ENCODE peak calls at places on chromosomes 4 and X, in six cellular contexts. K is HCT116, V is AG04449, Q is astrocyte of the cerebellum, W is IMR-90, Y is stomach. R is an unnamed sample.

GRCh38 chr4:94695389-94695788 is 62.4 kb upstream of the BMPR1B start:
- DNase-seq in Q (no peak), Y (no peak), K (no peak), V (no peak), W (peak), R (no peak)

GRCh38 chr4:105622269-105622668 is 69.8 kb downstream of the ARHGEF38 start:
- DNase-seq in W (no peak), Y (no peak), V (no peak), Q (no peak), K (no peak), R (no peak)

GRCh38 chr4:168357941-168358340 is 39.4 kb upstream of the DDX60 start:
- DNase-seq in W (no peak), V (no peak), Q (peak), Y (no peak), K (no peak), R (no peak)

GRCh38 chr4:125313989-125314602 is 659 bp upstream of the FAT4 start:
- DNase-seq in Q (no peak), K (no peak), V (no peak), Y (no peak), W (peak), R (peak)

GRCh38 chrX:36897690-36898089 is 110.5 kb upstream of the FAM47C start:
- DNase-seq in V (no peak), W (no peak), Y (no peak), K (no peak), Q (no peak), R (no peak)

GRCh38 chr4:13523105-13523477 is 21.2 kb downstream of the NKX3-2 start:
- DNase-seq in Q (no peak), W (no peak), K (no peak), V (no peak), Y (no peak), R (no peak)

GRCh38 chr4:135508006-135508714 is 1306.6 kb upstream of the PABPC4L start:
- DNase-seq in Q (peak), K (peak), W (peak), Y (no peak), V (peak), R (no peak)

GRCh38 chr4:176584031-176584430 is 208.7 kb downstream of the VEGFC start:
- DNase-seq in V (peak), Q (no peak), K (no peak), W (peak), Y (no peak), R (no peak)

GRCh38 chr4:123478859-123479345 is 82.3 kb downstream of the SPRY1 start:
- DNase-seq in Q (no peak), K (peak), Y (peak), V (peak), W (peak), R (no peak)

GRCh38 chr4:8191136-8191747 is 7.8 kb upstream of the SH3TC1 start:
- DNase-seq in Y (peak), W (peak), Q (no peak), K (peak), V (no peak), R (no peak)

GRCh38 chrX:46637937-46638336 is 64.4 kb downstream of the CHST7 start:
- DNase-seq in K (no peak), Q (no peak), V (no peak), Y (no peak), W (peak), R (no peak)

GRCh38 chrX:114221445-114221844 is 362.4 kb upstream of the HTR2C start:
- DNase-seq in Y (no peak), K (no peak), W (no peak), V (no peak), Q (no peak), R (no peak)

GRCh38 chr4:77881460-77882295 is 19.0 kb downstream of the MRPL1 start:
- DNase-seq in W (peak), K (no peak), V (no peak), Y (no peak), Q (no peak), R (no peak)

GRCh38 chr4:138204507-138204906 is 37.6 kb downstream of the SLC7A11 start:
- DNase-seq in W (no peak), Q (no peak), K (no peak), V (no peak), Y (no peak), R (no peak)

GRCh38 chr4:122826000-122826595 is 533 bp upstream of the FGF2 start:
- DNase-seq in Q (no peak), K (no peak), Y (no peak), W (peak), V (no peak), R (no peak)

GRCh38 chr4:155679343-155679742 is 12.7 kb downstream of the GUCY1A1 start:
- DNase-seq in Y (no peak), V (no peak), Q (no peak), W (peak), K (no peak), R (no peak)

GRCh38 chr4:159098482-159099127 is 4.3 kb upstream of the RAPGEF2 start:
- DNase-seq in V (no peak), Q (no peak), K (no peak), Y (no peak), W (no peak), R (no peak)

GRCh38 chrX:78517124-78517523 is 142.0 kb downstream of the RTL3 start:
- DNase-seq in W (no peak), Y (no peak), V (no peak), K (no peak), Q (no peak), R (no peak)

GRCh38 chrX:148070504-148070877 is 89.4 kb downstream of the FMR1NB start:
- DNase-seq in W (no peak), K (no peak), V (no peak), Y (no peak), Q (no peak), R (no peak)

GRCh38 chrX:103453655-103454054 is 65.6 kb downstream of the RAB40A start:
- DNase-seq in W (peak), V (peak), K (no peak), Y (no peak), Q (peak), R (no peak)

GRCh38 chr4:7424553-7425111 is 10.1 kb downstream of the PSAPL1 start:
- DNase-seq in K (no peak), W (no peak), Y (peak), V (no peak), Q (no peak), R (peak)

GRCh38 chr4:84803720-84804119 is 162.8 kb downstream of the WDFY3 start:
- DNase-seq in W (peak), Y (no peak), Q (no peak), K (no peak), V (no peak), R (no peak)

GRCh38 chr4:137474711-137475301 is 57.5 kb downstream of the PCDH18 start:
- DNase-seq in K (no peak), W (peak), V (no peak), Q (peak), Y (no peak), R (no peak)

GRCh38 chrX:54540289-54540688 is 10.3 kb downstream of the GNL3L start:
- DNase-seq in Q (no peak), W (peak), Y (no peak), V (peak), K (no peak), R (no peak)

GRCh38 chrX:95733426-95733825 is 951.2 kb upstream of the DIAPH2 start:
- DNase-seq in Q (no peak), K (no peak), W (no peak), Y (no peak), V (no peak), R (no peak)

GRCh38 chrX:153769158-153769864 is 5.3 kb downstream of the PLXNB3 start:
- DNase-seq in Y (no peak), V (no peak), W (no peak), Q (no peak), K (no peak), R (peak)

GRCh38 chrX:32126997-32127396 is 1055.2 kb upstream of the FTHL17 start:
- DNase-seq in K (no peak), Q (no peak), V (no peak), Y (no peak), W (no peak), R (no peak)

GRCh38 chr4:8038702-8039251 is 99.1 kb upstream of the AFAP1 start:
- DNase-seq in K (no peak), W (no peak), V (no peak), Q (no peak), Y (no peak), R (no peak)

GRCh38 chr4:73603307-73603710 is 16.9 kb downstream of the RASSF6 start:
- DNase-seq in W (peak), K (no peak), Y (peak), Q (no peak), V (no peak), R (no peak)

GRCh38 chr4:41143721-41144379 is 70.5 kb downstream of the APBB2 start:
- DNase-seq in W (no peak), Y (no peak), V (no peak), Q (no peak), K (no peak), R (no peak)

GRCh38 chr4:19961092-19961491 is 290.6 kb upstream of the SLIT2 start:
- DNase-seq in Q (no peak), Y (no peak), W (peak), V (peak), K (no peak), R (no peak)

GRCh38 chrX:40154229-40154852 is 56.6 kb upstream of the BCOR start:
- DNase-seq in Y (no peak), W (no peak), K (no peak), V (no peak), Q (no peak), R (peak)

GRCh38 chrX:20141281-20142220 is at the start of gene EIF1AX:
- DNase-seq in Q (peak), Y (peak), K (peak), W (peak), V (peak), R (peak)
- TF ChIP-seq CTCF in Q (no peak), Y (no peak), K (no peak), W (no peak), V (no peak), R (no peak)

DNA sequence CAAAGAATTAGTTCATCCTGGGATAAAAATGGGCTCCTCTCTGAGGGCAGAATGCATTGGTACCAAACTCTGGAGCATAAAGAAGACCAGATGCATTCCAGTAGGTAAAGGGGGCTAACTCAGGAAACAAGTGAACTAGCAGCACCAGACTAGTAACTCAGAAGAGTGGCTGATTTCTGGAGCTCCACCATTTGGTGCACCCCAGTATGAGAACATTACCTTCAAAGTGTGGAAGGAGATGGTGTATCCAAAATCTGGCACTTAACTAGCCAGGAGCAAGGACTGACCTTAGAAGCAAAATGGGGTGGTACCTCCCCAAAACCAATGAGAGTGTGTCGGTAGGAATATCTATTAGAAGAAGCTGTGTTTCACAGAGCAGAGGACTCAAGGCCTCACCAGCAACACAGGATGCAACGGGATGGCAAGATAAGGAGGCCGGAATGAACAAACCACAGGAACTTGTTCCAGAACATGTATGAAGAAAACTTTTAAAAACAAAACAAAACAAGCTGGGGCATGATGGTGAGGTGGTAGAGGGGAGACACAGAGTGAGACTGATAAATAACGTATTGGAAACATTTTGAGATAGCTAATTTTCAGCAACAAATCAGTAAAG is 142.3 kb downstream of the INPP4B start:
- DNase-seq in K (no peak), Y (no peak), V (no peak), W (no peak), Q (no peak), R (no peak)
- TF ChIP-seq CTCF in K (no peak), Y (no peak), V (no peak), W (no peak), Q (no peak), R (no peak)

DNA sequence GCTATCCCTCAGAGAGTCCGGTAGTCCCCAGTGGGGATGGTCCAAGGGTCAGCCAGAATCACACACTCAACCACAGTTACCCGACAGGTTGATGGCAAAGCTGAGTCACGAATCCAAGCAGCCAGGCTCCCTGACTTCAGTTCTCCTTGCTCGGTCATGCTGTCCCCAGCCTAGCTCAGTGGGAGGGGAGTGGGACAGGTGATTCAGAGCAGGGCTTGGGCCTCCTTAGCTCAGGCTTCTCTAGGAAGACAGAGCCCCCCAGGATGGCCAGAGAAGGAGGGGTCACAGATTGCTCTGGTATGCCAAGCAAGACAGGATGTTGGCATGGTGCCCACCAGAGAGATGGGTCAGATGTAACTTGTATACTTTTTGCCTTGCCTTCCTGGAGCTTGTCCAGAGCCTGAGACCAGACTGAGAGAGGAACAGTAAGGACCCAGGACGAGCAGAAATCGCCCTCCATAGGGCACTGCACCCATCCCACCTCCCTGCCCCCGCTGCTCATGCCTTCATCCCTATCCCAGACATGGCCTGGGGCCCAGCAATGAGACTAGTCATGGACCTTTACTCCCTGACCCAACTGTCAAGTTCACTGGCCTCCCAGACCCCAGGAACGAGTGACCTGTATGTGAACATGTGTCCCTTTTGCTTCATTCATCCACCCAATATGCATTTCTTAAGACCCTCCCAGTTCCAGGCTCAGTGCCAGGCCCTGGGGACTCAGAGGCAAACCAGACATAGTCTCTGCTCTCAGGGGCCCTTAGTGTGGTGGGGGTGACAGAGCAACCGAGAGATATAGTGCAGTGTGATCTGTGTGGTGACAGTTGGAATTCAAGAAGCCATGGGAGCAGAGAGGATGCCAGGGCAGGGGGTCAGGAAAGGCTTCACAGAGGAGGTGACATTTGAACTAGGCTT is 66.8 kb downstream of the EFNB1 start:
- DNase-seq in K (no peak), V (no peak), W (peak), Y (peak), Q (no peak), R (no peak)
- TF ChIP-seq CTCF in K (no peak), V (no peak), W (no peak), Y (no peak), Q (no peak), R (no peak)

GRCh38 chr4:157045507-157046127 is 30.3 kb upstream of the GLRB start:
- DNase-seq in Q (peak), Y (no peak), W (peak), K (peak), V (peak), R (peak)
- TF ChIP-seq CTCF in Q (peak), Y (peak), W (peak), K (peak), V (peak), R (peak)

GRCh38 chr4:86910369-86910768 is 18.1 kb upstream of the C4orf36 start:
- DNase-seq in V (no peak), K (no peak), W (no peak), Y (no peak), Q (no peak), R (no peak)
- TF ChIP-seq CTCF in V (no peak), K (no peak), W (no peak), Y (no peak), Q (no peak), R (no peak)

GRCh38 chr4:15478724-15479088 is 9.0 kb downstream of the CC2D2A start:
- DNase-seq in K (no peak), W (no peak), Y (no peak), Q (no peak), V (no peak), R (no peak)

GRCh38 chr4:15479913-15480185 is 10.2 kb downstream of the CC2D2A start:
- DNase-seq in K (no peak), V (no peak), Y (no peak), W (peak), Q (no peak), R (no peak)

GRCh38 chr4:15476396-15476795 is 6.7 kb downstream of the CC2D2A start:
- DNase-seq in K (no peak), V (no peak), Q (no peak), Y (no peak), W (no peak), R (no peak)

GRCh38 chr4:15482346-15482745 is 12.7 kb downstream of the CC2D2A start:
- DNase-seq in V (no peak), K (no peak), Q (no peak), W (no peak), Y (no peak), R (peak)

GRCh38 chr4:15479089-15479912 is 9.6 kb downstream of the CC2D2A start:
- DNase-seq in Q (peak), Y (peak), V (peak), K (peak), W (peak), R (peak)
- TF ChIP-seq CTCF in Q (peak), Y (peak), V (peak), K (peak), W (peak), R (peak)

GRCh38 chr4:146960634-146961033 is 15.0 kb upstream of the TTC29 start:
- DNase-seq in Y (no peak), V (no peak), W (no peak), K (no peak), Q (no peak), R (no peak)
- TF ChIP-seq CTCF in Y (no peak), V (no peak), W (no peak), K (no peak), Q (no peak), R (no peak)

GRCh38 chr4:39697740-39698423 is at the start of gene UBE2K:
- DNase-seq in Q (peak), K (peak), W (peak), Y (peak), V (no peak), R (peak)
- TF ChIP-seq CTCF in Q (no peak), K (no peak), W (no peak), Y (no peak), V (no peak), R (no peak)

GRCh38 chr4:88522702-88523324 is 763 bp downstream of the PYURF start:
- DNase-seq in Q (no peak), K (no peak), V (no peak), Y (peak), W (peak), R (peak)

GRCh38 chr4:88527787-88528186 is 4.2 kb upstream of the PYURF start:
- DNase-seq in V (no peak), Q (no peak), K (no peak), Y (no peak), W (no peak), R (no peak)

GRCh38 chr4:88523325-88524129 is at the start of gene PYURF:
- DNase-seq in Q (peak), K (peak), V (peak), Y (peak), W (peak), R (peak)

GRCh38 chr4:88528861-88529260 is 5.3 kb upstream of the PYURF start:
- DNase-seq in Q (no peak), V (no peak), K (no peak), Y (no peak), W (no peak), R (no peak)

DNA sequence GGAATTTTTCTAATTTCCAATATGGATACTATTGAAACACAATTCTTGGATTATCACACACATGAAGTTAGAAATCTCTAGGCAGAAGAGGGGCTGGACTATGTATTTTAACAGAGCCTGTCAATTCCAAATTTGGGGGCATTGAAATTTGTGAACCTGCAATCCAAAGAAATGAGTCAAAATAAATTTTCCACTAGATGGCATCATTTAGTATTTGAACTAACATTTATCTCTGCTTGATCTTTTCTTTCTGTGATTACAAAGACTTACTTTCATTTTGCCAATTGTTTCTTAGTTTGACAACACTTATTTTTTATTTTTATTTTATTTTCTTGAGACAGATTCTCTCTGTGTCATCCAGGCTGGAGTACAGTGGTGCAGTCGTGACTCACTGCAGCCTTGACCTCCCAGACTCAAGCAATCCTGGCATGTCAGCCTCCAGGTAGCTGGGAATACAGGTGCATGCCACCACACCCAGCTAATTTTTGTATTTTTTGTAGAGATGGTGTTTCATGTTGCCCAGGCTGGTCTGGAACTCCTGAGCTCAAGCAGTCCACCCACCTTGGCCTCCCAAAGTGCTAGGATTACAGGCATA is 2.7 kb upstream of the PYURF start:
- DNase-seq in W (no peak), K (no peak), Q (no peak), Y (no peak), V (no peak), R (no peak)
- TF ChIP-seq CTCF in W (peak), K (peak), Q (no peak), Y (no peak), V (no peak), R (no peak)

GRCh38 chrX:262391-262909 is 18.7 kb upstream of the PLCXD1 start:
- DNase-seq in W (no peak), Y (peak), K (no peak), Q (no peak), V (no peak), R (peak)
- TF ChIP-seq CTCF in W (no peak), Y (no peak), K (no peak), Q (no peak), V (no peak), R (no peak)

R was measured in WERI-Rb-1.